ENCODE peak calls at places on chromosome 5, in five cellular contexts. W is esophagus squamous epithelium, V is stomach, M is astrocyte, H is heart right ventricle. N is an unnamed sample.

GRCh38 chr5:137236266-137236665 is 262.9 kb downstream of the SPOCK1 start:
- DNase-seq in M (peak), H (no peak), W (no peak), V (no peak), N (no peak)

GRCh38 chr5:173557123-173557903 is 59.1 kb downstream of the BOD1 start:
- DNase-seq in M (no peak), W (no peak), V (no peak), H (no peak), N (no peak)

GRCh38 chr5:173187054-173187743 is 42.9 kb downstream of the BNIP1 start:
- DNase-seq in H (no peak), M (no peak), W (no peak), V (no peak), N (no peak)

GRCh38 chr5:171450423-171451246 is 31.2 kb downstream of the FGF18 start:
- DNase-seq in M (peak), V (peak), W (no peak), H (peak), N (peak)

GRCh38 chr5:61332369-61332745 is 299 bp downstream of the ZSWIM6 start:
- DNase-seq in H (peak), W (no peak), V (peak), M (no peak), N (no peak)

GRCh38 chr5:956941-957729 is 51.5 kb upstream of the NKD2 start:
- DNase-seq in W (no peak), M (peak), H (no peak), V (no peak), N (peak)

GRCh38 chr5:147763791-147764525 is 18.6 kb downstream of the JAKMIP2 start:
- DNase-seq in H (no peak), W (no peak), V (no peak), M (peak), N (peak)

GRCh38 chr5:157519579-157520253 is 55.9 kb downstream of the ADAM19 start:
- DNase-seq in V (no peak), M (no peak), W (no peak), H (no peak), N (no peak)

GRCh38 chr5:42583322-42583721 is 160.1 kb downstream of the GHR start:
- DNase-seq in H (peak), W (no peak), M (peak), V (peak), N (peak)

GRCh38 chr5:73117088-73117755 is 3.2 kb upstream of the TMEM171 start:
- DNase-seq in M (no peak), H (no peak), V (no peak), W (no peak), N (no peak)

GRCh38 chr5:147504535-147504934 is 5.3 kb downstream of the DPYSL3 start:
- DNase-seq in H (no peak), W (no peak), V (no peak), M (peak), N (no peak)

GRCh38 chr5:180344393-180344999 is 8.6 kb downstream of the GFPT2 start:
- DNase-seq in M (no peak), V (no peak), W (no peak), H (no peak), N (no peak)

GRCh38 chr5:88836195-88836838 is 46.7 kb downstream of the MEF2C start:
- DNase-seq in H (peak), V (no peak), M (no peak), W (no peak), N (no peak)

GRCh38 chr5:150753463-150753862 is 5.4 kb downstream of the DCTN4 start:
- DNase-seq in H (no peak), W (no peak), V (no peak), M (no peak), N (no peak)

GRCh38 chr5:138246334-138246733 is 28.1 kb downstream of the GFRA3 start:
- DNase-seq in W (no peak), M (no peak), H (no peak), V (no peak), N (no peak)

GRCh38 chr5:134440185-134440755 is 28.6 kb upstream of the CDKN2AIPNL start:
- DNase-seq in M (no peak), V (no peak), H (no peak), W (no peak), N (no peak)

GRCh38 chr5:89246252-89246651 is 363.3 kb upstream of the MEF2C start:
- DNase-seq in V (no peak), M (peak), W (no peak), H (no peak), N (no peak)

GRCh38 chr5:30650311-30650710 is 543.2 kb upstream of the CDH6 start:
- DNase-seq in M (no peak), H (no peak), W (no peak), V (no peak), N (no peak)
- TF ChIP-seq CTCF in M (no peak), H (no peak), W (no peak), V (no peak), N (no peak)

DNA sequence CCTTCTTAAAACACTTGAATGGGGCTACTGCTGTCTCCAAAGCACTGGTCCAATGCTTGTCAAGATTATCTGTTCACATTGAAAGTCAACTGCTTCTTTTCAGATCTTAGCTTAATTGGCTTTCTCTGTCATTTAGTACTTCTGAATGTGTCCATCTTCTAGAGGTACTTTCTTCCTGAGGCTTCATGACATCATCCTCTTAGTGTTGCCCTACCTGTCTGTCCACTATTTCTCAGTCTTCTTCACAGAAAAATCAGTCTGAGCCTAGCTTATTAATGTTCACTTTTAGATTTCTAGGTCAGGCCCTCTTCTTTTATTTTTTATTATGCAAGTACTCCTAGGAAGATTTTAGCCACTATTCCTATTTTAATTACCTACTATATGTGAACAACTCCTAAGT is 899.9 kb downstream of the DTWD2 start:
- DNase-seq in W (no peak), M (no peak), V (no peak), H (no peak), N (no peak)
- TF ChIP-seq CTCF in W (no peak), M (no peak), V (no peak), H (no peak), N (no peak)

DNA sequence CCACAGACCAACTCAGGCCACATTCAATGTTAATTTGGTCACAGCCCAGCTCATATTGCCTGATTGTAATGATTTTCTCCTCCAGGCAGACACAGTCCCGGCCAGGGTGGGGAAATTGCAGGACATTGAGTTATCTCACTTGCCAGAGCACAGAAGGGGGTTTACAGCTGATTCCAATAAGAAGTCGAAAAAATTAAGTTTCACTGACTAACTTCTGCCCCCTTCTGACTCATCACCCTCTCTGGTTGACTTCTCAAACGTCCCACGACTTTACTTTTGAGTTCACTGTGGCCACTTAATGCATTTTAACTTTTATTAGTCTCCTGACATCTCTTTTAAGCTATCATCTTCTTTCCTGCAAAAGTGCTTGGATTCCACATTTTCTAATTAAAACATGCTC is 321.4 kb upstream of the WWC1 start:
- DNase-seq in M (peak), W (no peak), H (no peak), V (no peak), N (peak)
- TF ChIP-seq CTCF in M (no peak), W (no peak), H (no peak), V (no peak), N (peak)

GRCh38 chr5:13878357-13878756 is 66.1 kb downstream of the DNAH5 start:
- DNase-seq in H (no peak), V (no peak), M (no peak), W (no peak), N (no peak)
- TF ChIP-seq CTCF in H (no peak), V (no peak), M (no peak), W (no peak), N (no peak)

N was measured in HFFc6.